ENCODE peak calls at places on chromosomes 11 and 22, in eight cellular contexts. One of them, this sample, is unnamed. For H3K4me1, the result is how much of the 10 kb centered on the place peaks cover.

GRCh38 chr22:45190473-45190872 is 26.7 kb downstream of the NUP50 start:
- DNase-seq in PC-9: peak
- DNase-seq in heart left ventricle: no peak
- DNase-seq in body of pancreas: no peak
- DNase-seq in effector memory CD4-positive, alpha-beta T cell: no peak
- DNase-seq in right cardiac atrium: no peak
- DNase-seq in BE2C: no peak
- DNase-seq in adrenal gland: no peak
- DNase-seq in this sample: no peak

GRCh38 chr11:117179048-117179999 is 781 bp downstream of the SIDT2 start:
- DNase-seq in BE2C: peak
- DNase-seq in effector memory CD4-positive, alpha-beta T cell: peak
- DNase-seq in PC-9: no peak
- DNase-seq in heart left ventricle: no peak
- DNase-seq in right cardiac atrium: peak
- DNase-seq in body of pancreas: peak
- DNase-seq in adrenal gland: peak
- DNase-seq in this sample: no peak

GRCh38 chr11:79167510-79168188 is 273.2 kb downstream of the TENM4 start:
- DNase-seq in effector memory CD4-positive, alpha-beta T cell: no peak
- DNase-seq in right cardiac atrium: no peak
- DNase-seq in heart left ventricle: no peak
- DNase-seq in body of pancreas: no peak
- DNase-seq in adrenal gland: no peak
- DNase-seq in BE2C: no peak
- DNase-seq in PC-9: no peak
- DNase-seq in this sample: no peak

GRCh38 chr11:12376259-12376971 is 956 bp upstream of the PARVA start:
- DNase-seq in body of pancreas: peak
- DNase-seq in PC-9: no peak
- DNase-seq in effector memory CD4-positive, alpha-beta T cell: no peak
- DNase-seq in BE2C: no peak
- DNase-seq in right cardiac atrium: peak
- DNase-seq in adrenal gland: peak
- DNase-seq in heart left ventricle: no peak
- DNase-seq in this sample: no peak

GRCh38 chr11:125327494-125328130 is 163.1 kb downstream of the PKNOX2 start:
- DNase-seq in effector memory CD4-positive, alpha-beta T cell: no peak
- DNase-seq in adrenal gland: no peak
- DNase-seq in body of pancreas: no peak
- DNase-seq in heart left ventricle: no peak
- DNase-seq in right cardiac atrium: no peak
- DNase-seq in BE2C: no peak
- DNase-seq in PC-9: no peak
- DNase-seq in this sample: no peak

GRCh38 chr11:61507962-61508824 is at the start of gene LRRC10B:
- DNase-seq in heart left ventricle: no peak
- DNase-seq in adrenal gland: no peak
- DNase-seq in body of pancreas: peak
- DNase-seq in effector memory CD4-positive, alpha-beta T cell: no peak
- DNase-seq in PC-9: peak
- DNase-seq in BE2C: peak
- DNase-seq in right cardiac atrium: no peak
- DNase-seq in this sample: no peak

GRCh38 chr22:40567106-40567505 is 69.4 kb downstream of the MRTFA start:
- DNase-seq in body of pancreas: no peak
- DNase-seq in right cardiac atrium: no peak
- DNase-seq in adrenal gland: no peak
- DNase-seq in BE2C: no peak
- DNase-seq in heart left ventricle: no peak
- DNase-seq in effector memory CD4-positive, alpha-beta T cell: no peak
- DNase-seq in PC-9: peak
- DNase-seq in this sample: no peak

GRCh38 chr22:48265000-48265625 is 1502.7 kb downstream of the TBC1D22A start:
- DNase-seq in adrenal gland: no peak
- DNase-seq in BE2C: no peak
- DNase-seq in heart left ventricle: no peak
- DNase-seq in PC-9: no peak
- DNase-seq in right cardiac atrium: no peak
- DNase-seq in body of pancreas: no peak
- DNase-seq in effector memory CD4-positive, alpha-beta T cell: no peak
- DNase-seq in this sample: no peak

GRCh38 chr11:66011239-66011784 is 496 bp upstream of the CST6 start:
- DNase-seq in BE2C: no peak
- DNase-seq in PC-9: peak
- DNase-seq in heart left ventricle: no peak
- DNase-seq in right cardiac atrium: no peak
- DNase-seq in body of pancreas: peak
- DNase-seq in effector memory CD4-positive, alpha-beta T cell: no peak
- DNase-seq in adrenal gland: peak
- DNase-seq in this sample: no peak

GRCh38 chr11:10612217-10612862 is 43.9 kb upstream of the LYVE1 start:
- DNase-seq in adrenal gland: no peak
- DNase-seq in right cardiac atrium: no peak
- DNase-seq in BE2C: no peak
- DNase-seq in PC-9: no peak
- DNase-seq in body of pancreas: no peak
- DNase-seq in effector memory CD4-positive, alpha-beta T cell: no peak
- DNase-seq in heart left ventricle: no peak
- DNase-seq in this sample: no peak

GRCh38 chr11:35305670-35306382 is 113.5 kb downstream of the SLC1A2 start:
- DNase-seq in body of pancreas: no peak
- DNase-seq in BE2C: peak
- DNase-seq in effector memory CD4-positive, alpha-beta T cell: peak
- DNase-seq in right cardiac atrium: no peak
- DNase-seq in adrenal gland: peak
- DNase-seq in heart left ventricle: no peak
- DNase-seq in PC-9: no peak
- DNase-seq in this sample: no peak

GRCh38 chr11:73585834-73586575 is 11.9 kb downstream of the FAM168A start:
- DNase-seq in adrenal gland: no peak
- DNase-seq in effector memory CD4-positive, alpha-beta T cell: no peak
- DNase-seq in heart left ventricle: no peak
- DNase-seq in right cardiac atrium: no peak
- DNase-seq in PC-9: peak
- DNase-seq in body of pancreas: no peak
- DNase-seq in BE2C: no peak
- DNase-seq in this sample: no peak

GRCh38 chr11:101436511-101437142 is 147.2 kb downstream of the TRPC6 start:
- DNase-seq in effector memory CD4-positive, alpha-beta T cell: no peak
- DNase-seq in body of pancreas: peak
- DNase-seq in heart left ventricle: no peak
- DNase-seq in adrenal gland: peak
- DNase-seq in PC-9: no peak
- DNase-seq in BE2C: peak
- DNase-seq in right cardiac atrium: peak
- DNase-seq in this sample: no peak

GRCh38 chr22:50483977-50484853 is 2.4 kb upstream of the MIOX start:
- DNase-seq in effector memory CD4-positive, alpha-beta T cell: no peak
- DNase-seq in adrenal gland: no peak
- DNase-seq in right cardiac atrium: no peak
- DNase-seq in body of pancreas: peak
- DNase-seq in PC-9: no peak
- DNase-seq in heart left ventricle: peak
- DNase-seq in BE2C: no peak
- DNase-seq in this sample: no peak

GRCh38 chr11:88604255-88604654 is 266.7 kb upstream of the CTSC start:
- DNase-seq in PC-9: no peak
- DNase-seq in adrenal gland: no peak
- DNase-seq in body of pancreas: no peak
- DNase-seq in right cardiac atrium: no peak
- DNase-seq in heart left ventricle: no peak
- DNase-seq in BE2C: no peak
- DNase-seq in effector memory CD4-positive, alpha-beta T cell: no peak
- DNase-seq in this sample: no peak

GRCh38 chr11:58433638-58434203 is 5.8 kb upstream of the OR5B2 start:
- DNase-seq in heart left ventricle: no peak
- DNase-seq in body of pancreas: no peak
- DNase-seq in adrenal gland: no peak
- DNase-seq in effector memory CD4-positive, alpha-beta T cell: no peak
- DNase-seq in BE2C: no peak
- DNase-seq in right cardiac atrium: no peak
- DNase-seq in PC-9: no peak
- DNase-seq in this sample: no peak

GRCh38 chr11:72519220-72519881 is 85.0 kb upstream of the CLPB start:
- DNase-seq in heart left ventricle: no peak
- DNase-seq in PC-9: no peak
- DNase-seq in right cardiac atrium: no peak
- DNase-seq in adrenal gland: no peak
- DNase-seq in BE2C: peak
- DNase-seq in effector memory CD4-positive, alpha-beta T cell: no peak
- DNase-seq in body of pancreas: no peak
- DNase-seq in this sample: no peak

GRCh38 chr11:111777094-111778046 is 11.2 kb upstream of the PPP2R1B start:
- DNase-seq in effector memory CD4-positive, alpha-beta T cell: no peak
- DNase-seq in BE2C: peak
- DNase-seq in body of pancreas: no peak
- DNase-seq in adrenal gland: no peak
- DNase-seq in right cardiac atrium: no peak
- DNase-seq in PC-9: peak
- DNase-seq in heart left ventricle: no peak
- DNase-seq in this sample: no peak

GRCh38 chr11:30455025-30455424 is 131.1 kb downstream of the MPPED2 start:
- DNase-seq in adrenal gland: no peak
- DNase-seq in heart left ventricle: no peak
- DNase-seq in effector memory CD4-positive, alpha-beta T cell: no peak
- DNase-seq in PC-9: no peak
- DNase-seq in body of pancreas: no peak
- DNase-seq in BE2C: no peak
- DNase-seq in right cardiac atrium: no peak
- DNase-seq in this sample: no peak

GRCh38 chr11:30452842-30453241 is 129.9 kb downstream of the ARL14EP start:
- DNase-seq in PC-9: no peak
- DNase-seq in adrenal gland: no peak
- DNase-seq in right cardiac atrium: no peak
- DNase-seq in effector memory CD4-positive, alpha-beta T cell: no peak
- DNase-seq in body of pancreas: no peak
- DNase-seq in BE2C: no peak
- DNase-seq in heart left ventricle: no peak
- DNase-seq in this sample: no peak

GRCh38 chr11:30452114-30452513 is 129.2 kb downstream of the ARL14EP start:
- DNase-seq in body of pancreas: no peak
- DNase-seq in BE2C: no peak
- DNase-seq in effector memory CD4-positive, alpha-beta T cell: no peak
- DNase-seq in PC-9: no peak
- DNase-seq in heart left ventricle: no peak
- DNase-seq in adrenal gland: no peak
- DNase-seq in right cardiac atrium: no peak
- DNase-seq in this sample: no peak

GRCh38 chr11:30454108-30454507 is 131.2 kb downstream of the ARL14EP start:
- DNase-seq in adrenal gland: no peak
- DNase-seq in body of pancreas: no peak
- DNase-seq in PC-9: no peak
- DNase-seq in right cardiac atrium: no peak
- DNase-seq in BE2C: no peak
- DNase-seq in heart left ventricle: no peak
- DNase-seq in effector memory CD4-positive, alpha-beta T cell: no peak
- DNase-seq in this sample: no peak

DNA sequence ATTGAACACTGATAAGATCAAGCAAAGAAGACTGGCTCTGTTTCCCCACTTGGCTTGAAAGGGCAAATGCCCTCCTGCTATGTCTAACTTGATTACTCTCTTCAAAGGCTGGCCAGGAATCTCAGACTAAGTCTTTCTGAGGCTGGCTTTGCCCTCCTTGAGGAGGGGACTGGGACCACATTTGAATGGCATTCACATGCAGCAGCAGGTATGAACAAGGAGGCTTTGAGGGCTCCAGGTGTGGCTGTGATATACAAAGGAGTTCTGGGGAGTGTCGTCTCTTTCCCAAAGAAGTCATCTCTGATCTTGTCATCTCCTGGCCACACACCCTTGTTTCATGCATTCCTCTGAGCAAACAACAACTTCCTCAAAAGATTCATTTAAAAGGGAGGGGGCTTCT is 130.8 kb downstream of the ARL14EP start:
- DNase-seq in effector memory CD4-positive, alpha-beta T cell: no peak
- DNase-seq in heart left ventricle: no peak
- DNase-seq in adrenal gland: no peak
- DNase-seq in body of pancreas: no peak
- DNase-seq in BE2C: no peak
- DNase-seq in PC-9: no peak
- DNase-seq in right cardiac atrium: no peak
- DNase-seq in this sample: no peak
- H3K4me1 ChIP-seq in effector memory CD4-positive, alpha-beta T cell: under half
- H3K4me1 ChIP-seq in heart left ventricle: half or more
- H3K4me1 ChIP-seq in adrenal gland: under half
- H3K4me1 ChIP-seq in body of pancreas: under half
- H3K4me1 ChIP-seq in BE2C: under half
- H3K4me1 ChIP-seq in PC-9: under half
- H3K4me1 ChIP-seq in right cardiac atrium: under half
- H3K4me1 ChIP-seq in this sample: under half

GRCh38 chr11:76083563-76084451 is 122.5 kb downstream of the WNT11 start:
- DNase-seq in effector memory CD4-positive, alpha-beta T cell: no peak
- DNase-seq in right cardiac atrium: no peak
- DNase-seq in heart left ventricle: no peak
- DNase-seq in adrenal gland: no peak
- DNase-seq in PC-9: peak
- DNase-seq in BE2C: no peak
- DNase-seq in body of pancreas: no peak
- DNase-seq in this sample: no peak
- H3K4me1 ChIP-seq in effector memory CD4-positive, alpha-beta T cell: under half
- H3K4me1 ChIP-seq in right cardiac atrium: under half
- H3K4me1 ChIP-seq in heart left ventricle: under half
- H3K4me1 ChIP-seq in adrenal gland: under half
- H3K4me1 ChIP-seq in PC-9: under half
- H3K4me1 ChIP-seq in BE2C: under half
- H3K4me1 ChIP-seq in body of pancreas: under half
- H3K4me1 ChIP-seq in this sample: under half

GRCh38 chr11:15142838-15143237 is 28.1 kb downstream of the INSC start:
- DNase-seq in body of pancreas: no peak
- DNase-seq in effector memory CD4-positive, alpha-beta T cell: no peak
- DNase-seq in PC-9: no peak
- DNase-seq in right cardiac atrium: no peak
- DNase-seq in BE2C: no peak
- DNase-seq in adrenal gland: no peak
- DNase-seq in heart left ventricle: no peak
- DNase-seq in this sample: no peak
- H3K4me1 ChIP-seq in body of pancreas: under half
- H3K4me1 ChIP-seq in effector memory CD4-positive, alpha-beta T cell: under half
- H3K4me1 ChIP-seq in PC-9: under half
- H3K4me1 ChIP-seq in right cardiac atrium: under half
- H3K4me1 ChIP-seq in BE2C: under half
- H3K4me1 ChIP-seq in adrenal gland: under half
- H3K4me1 ChIP-seq in heart left ventricle: under half
- H3K4me1 ChIP-seq in this sample: under half

DNA sequence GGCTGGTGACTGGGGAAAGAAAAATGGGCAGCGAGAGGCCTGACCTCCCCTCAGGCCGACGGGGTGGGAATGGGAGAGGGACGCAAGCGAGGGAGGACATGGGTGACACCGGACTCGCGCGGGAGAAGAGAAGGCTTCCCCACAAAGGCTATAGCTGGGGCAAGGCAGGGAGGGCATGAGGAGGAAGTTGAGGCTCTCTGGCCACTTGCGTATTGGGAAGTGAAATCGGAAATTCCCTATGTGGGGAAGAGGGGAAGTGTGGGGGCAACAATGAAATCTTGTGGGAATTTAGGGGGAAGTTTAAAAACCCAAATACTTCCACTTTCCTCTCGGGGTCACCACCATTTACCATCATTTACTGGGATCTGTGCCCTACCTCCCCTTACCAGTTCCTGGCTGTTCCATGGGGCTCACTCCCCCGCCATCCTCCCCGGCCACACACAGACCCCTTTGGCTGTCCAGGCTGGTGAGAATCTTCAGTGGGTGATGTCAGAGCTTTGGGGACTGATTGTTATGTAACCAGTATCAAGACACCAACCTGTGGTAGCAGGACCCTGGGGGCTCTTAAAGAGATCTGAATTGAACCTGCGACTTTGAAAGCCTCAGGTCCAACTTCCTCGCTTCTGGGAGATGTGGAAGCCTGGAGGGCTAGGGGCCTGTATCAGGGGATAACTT is 942 bp upstream of the EHD1 start:
- DNase-seq in adrenal gland: no peak
- DNase-seq in PC-9: no peak
- DNase-seq in right cardiac atrium: no peak
- DNase-seq in BE2C: no peak
- DNase-seq in body of pancreas: no peak
- DNase-seq in heart left ventricle: peak
- DNase-seq in effector memory CD4-positive, alpha-beta T cell: no peak
- DNase-seq in this sample: no peak
- H3K4me1 ChIP-seq in adrenal gland: under half
- H3K4me1 ChIP-seq in PC-9: under half
- H3K4me1 ChIP-seq in right cardiac atrium: under half
- H3K4me1 ChIP-seq in BE2C: under half
- H3K4me1 ChIP-seq in body of pancreas: under half
- H3K4me1 ChIP-seq in heart left ventricle: half or more
- H3K4me1 ChIP-seq in effector memory CD4-positive, alpha-beta T cell: under half
- H3K4me1 ChIP-seq in this sample: half or more

This sample was measured in thoracic aorta.